ENCODE peak calls at places on chromosome 21, in seven cellular contexts. F, G, W, Q, B, K and U are unnamed samples.

GRCh38 chr21:37257526-37257966 is 9.6 kb downstream of the VPS26C start:
- DNase-seq in G (no peak), F (no peak), B (peak; percentile 21), Q (no peak), K (no peak), W (no peak), U (peak; percentile 66)

GRCh38 chr21:41827951-41828883 is 50.9 kb downstream of the PRDM15 start:
- DNase-seq in Q (no peak), G (no peak), B (no peak), K (no peak), W (no peak), F (no peak), U (no peak)

GRCh38 chr21:41500354-41500753 is 7.6 kb downstream of the TMPRSS2 start:
- DNase-seq in F (no peak), B (no peak), Q (no peak), G (no peak), W (no peak), K (no peak), U (no peak)

GRCh38 chr21:43287111-43287973 is 118.5 kb downstream of the CRYAA start:
- DNase-seq in F (no peak), W (peak; percentile 65), G (no peak), K (no peak), B (no peak), Q (no peak), U (peak; percentile 53)

GRCh38 chr21:37565530-37566223 is 199.1 kb downstream of the DYRK1A start:
- DNase-seq in K (no peak), W (no peak), F (no peak), G (no peak), B (no peak), Q (no peak), U (no peak)

GRCh38 chr21:38752051-38752505 is 53.7 kb upstream of the ETS2 start:
- DNase-seq in F (no peak), Q (no peak), B (no peak), K (no peak), G (no peak), W (no peak), U (no peak)

GRCh38 chr21:38293765-38294164 is 37.0 kb downstream of the KCNJ15 start:
- DNase-seq in K (no peak), G (no peak), Q (no peak), B (no peak), F (no peak), W (no peak), U (no peak)

GRCh38 chr21:37381883-37382585 is 15.5 kb downstream of the DYRK1A start:
- DNase-seq in G (no peak), Q (no peak), W (no peak), B (no peak), K (no peak), F (no peak), U (no peak)

GRCh38 chr21:34922487-34922886 is 126.6 kb downstream of the RUNX1 start:
- DNase-seq in Q (no peak), G (no peak), K (no peak), F (no peak), W (no peak), B (no peak), U (no peak)

GRCh38 chr21:42388740-42389448 is 7.0 kb downstream of the TMPRSS3 start:
- DNase-seq in B (peak; percentile 29), Q (no peak), F (no peak), G (no peak), W (no peak), K (no peak), U (no peak)

GRCh38 chr21:35868005-35868868 is 192.1 kb downstream of the SETD4 start:
- DNase-seq in K (no peak), B (no peak), W (no peak), Q (no peak), F (no peak), G (no peak), U (no peak)

GRCh38 chr21:46161180-46161799 is 5.9 kb upstream of the FTCD start:
- DNase-seq in B (no peak), W (no peak), Q (no peak), K (no peak), F (no peak), G (no peak), U (no peak)

GRCh38 chr21:17454315-17455027 is 58.4 kb upstream of the CXADR start:
- DNase-seq in Q (peak; percentile 34), B (peak; percentile 12), G (peak; percentile 79), W (peak; percentile 37), F (peak; percentile 36), K (peak; percentile 72), U (peak; percentile 28)

GRCh38 chr21:42486120-42486519 is 9.9 kb downstream of the RSPH1 start:
- DNase-seq in Q (no peak), B (no peak), G (no peak), F (no peak), W (no peak), K (no peak), U (no peak)

GRCh38 chr21:37509802-37510393 is 143.3 kb downstream of the DYRK1A start:
- DNase-seq in B (no peak), G (no peak), F (no peak), W (peak; percentile 27), Q (no peak), K (no peak), U (no peak)

GRCh38 chr21:36701912-36702621 is 3.2 kb downstream of the SIM2 start:
- DNase-seq in Q (no peak), W (peak; percentile 36), K (no peak), F (no peak), B (no peak), G (no peak), U (no peak)

GRCh38 chr21:29218749-29219148 is 80.0 kb upstream of the BACH1 start:
- DNase-seq in F (no peak), B (no peak), W (no peak), G (no peak), Q (no peak), K (no peak), U (no peak)

GRCh38 chr21:36005018-36005417 is 55.3 kb downstream of the SETD4 start:
- DNase-seq in G (no peak), Q (peak; percentile 97), B (no peak), W (no peak), F (no peak), K (no peak), U (no peak)